ENCODE peak calls at places on chromosomes 7 and 10, in eight cellular contexts. Q is mammary epithelial cell, R is hepatocyte, L is right atrium auricular region, K is fibroblast of lung, I is uterus, F is cardiac muscle cell, J is heart right ventricle. W is an unnamed sample. For H3K4me1 and H3K36me3, the result is how much of the 10 kb centered on the place peaks cover.

GRCh38 chr7:77734590-77735421 is 38.5 kb downstream of the RSBN1L start:
- DNase-seq in R (peak), I (no peak), L (no peak), J (no peak), Q (no peak), K (peak), F (peak), W (no peak)

GRCh38 chr7:95205821-95206220 is 118.5 kb downstream of the PON1 start:
- DNase-seq in R (no peak), L (no peak), K (peak), F (peak), J (no peak), I (no peak), Q (peak), W (no peak)

GRCh38 chr7:50676079-50676478 is 106.6 kb downstream of the GRB10 start:
- DNase-seq in Q (no peak), L (no peak), I (peak), J (no peak), R (no peak), K (no peak), F (no peak), W (no peak)

GRCh38 chr7:30433082-30433481 is 45.5 kb downstream of the NOD1 start:
- DNase-seq in R (peak), J (peak), I (no peak), L (peak), F (peak), Q (no peak), K (peak), W (no peak)

GRCh38 chr10:2772791-2773644 is 294.3 kb upstream of the PFKP start:
- DNase-seq in I (no peak), K (no peak), J (no peak), Q (no peak), F (no peak), L (no peak), R (no peak), W (no peak)

GRCh38 chr10:43237631-43238446 is 29.0 kb downstream of the RASGEF1A start:
- DNase-seq in F (no peak), L (no peak), I (peak), J (no peak), K (no peak), R (no peak), Q (no peak), W (no peak)

GRCh38 chr7:49295136-49295535 is 370.8 kb downstream of the CDC14C start:
- DNase-seq in I (no peak), K (no peak), L (no peak), J (no peak), Q (peak), R (no peak), F (peak), W (no peak)

GRCh38 chr10:132545659-132546367 is 8.2 kb downstream of the INPP5A start:
- DNase-seq in J (no peak), F (no peak), L (no peak), Q (no peak), R (no peak), I (peak), K (no peak), W (no peak)

GRCh38 chr7:40551685-40552576 is 417.1 kb downstream of the SUGCT start:
- DNase-seq in L (no peak), F (peak), R (peak), I (no peak), Q (peak), K (peak), J (no peak), W (no peak)

GRCh38 chr7:84700563-84701370 is 486.1 kb downstream of the SEMA3D start:
- DNase-seq in L (no peak), F (peak), J (no peak), R (no peak), K (peak), I (no peak), Q (no peak), W (no peak)

GRCh38 chr7:79199266-79199665 is 254.2 kb downstream of the MAGI2 start:
- DNase-seq in F (no peak), L (no peak), R (no peak), K (peak), Q (no peak), J (no peak), I (no peak), W (no peak)

GRCh38 chr7:23062452-23062851 is 43.1 kb upstream of the KLHL7 start:
- DNase-seq in F (peak), R (no peak), L (no peak), I (no peak), K (no peak), Q (peak), J (no peak), W (no peak)

GRCh38 chr7:3117488-3118228 is 74.0 kb upstream of the CARD11 start:
- DNase-seq in K (no peak), Q (no peak), R (no peak), I (no peak), L (no peak), J (no peak), F (peak), W (no peak)

GRCh38 chr7:128350708-128351295 is 7.1 kb upstream of the RBM28 start:
- DNase-seq in F (no peak), I (no peak), L (no peak), K (no peak), J (no peak), R (no peak), Q (no peak), W (no peak)

GRCh38 chr7:362416-363096 is 72.6 kb downstream of the FOXL3 start:
- DNase-seq in K (peak), L (no peak), J (no peak), Q (no peak), I (no peak), R (no peak), F (peak), W (no peak)

GRCh38 chr7:2732959-2733584 is 45.1 kb downstream of the AMZ1 start:
- DNase-seq in J (peak), Q (no peak), R (peak), L (peak), I (peak), K (peak), F (peak), W (no peak)

GRCh38 chr10:24947304-24948097 is 4.9 kb downstream of the PRTFDC1 start:
- DNase-seq in F (peak), I (no peak), K (peak), R (no peak), L (no peak), Q (peak), J (peak), W (no peak)

GRCh38 chr10:30034433-30035137 is 24.8 kb downstream of the JCAD start:
- DNase-seq in F (no peak), R (no peak), K (no peak), I (no peak), J (no peak), L (no peak), Q (no peak), W (no peak)

GRCh38 chr7:918118-918425 is 36.4 kb downstream of the ADAP1 start:
- DNase-seq in Q (no peak), J (no peak), L (no peak), K (no peak), F (no peak), I (no peak), R (no peak), W (no peak)

GRCh38 chr7:71824356-71824755 is 587.8 kb downstream of the CALN1 start:
- DNase-seq in I (no peak), L (no peak), J (no peak), K (no peak), F (peak), Q (no peak), R (no peak), W (no peak)

GRCh38 chr7:30920584-30921539 is 9.2 kb downstream of the AQP1 start:
- DNase-seq in R (peak), J (peak), F (peak), I (peak), Q (no peak), K (peak), L (peak), W (no peak)

GRCh38 chr10:132001238-132001977 is 19.7 kb upstream of the BNIP3 start:
- DNase-seq in K (peak), F (peak), I (no peak), R (no peak), L (no peak), Q (no peak), J (no peak), W (no peak)

GRCh38 chr10:129877773-129878371 is 86.2 kb downstream of the EBF3 start:
- DNase-seq in R (no peak), F (peak), L (no peak), I (no peak), Q (no peak), J (no peak), K (no peak), W (no peak)

GRCh38 chr10:84493951-84494848 is 165.8 kb downstream of the CCSER2 start:
- DNase-seq in J (no peak), F (peak), K (peak), Q (peak), L (no peak), I (no peak), R (peak), W (no peak)

GRCh38 chr7:45563804-45564461 is 10.2 kb upstream of the ADCY1 start:
- DNase-seq in I (no peak), K (no peak), F (no peak), J (no peak), R (no peak), Q (no peak), L (peak), W (no peak)

GRCh38 chr7:50409856-50410468 is 40.2 kb downstream of the FIGNL1 start:
- DNase-seq in Q (no peak), K (no peak), J (no peak), F (no peak), L (no peak), I (no peak), R (no peak), W (no peak)

GRCh38 chr10:46559231-46559671 is 2.8 kb upstream of the GPRIN2 start:
- DNase-seq in F (no peak), L (no peak), R (no peak), J (no peak), I (peak), Q (no peak), K (no peak), W (no peak)

GRCh38 chr7:21430575-21430954 is 2.7 kb downstream of the SP4 start:
- DNase-seq in K (no peak), I (no peak), R (no peak), L (no peak), J (no peak), F (no peak), Q (no peak), W (no peak)

GRCh38 chr7:139494835-139495568 is 11.5 kb upstream of the KLRG2 start:
- DNase-seq in J (no peak), K (no peak), F (no peak), R (no peak), L (no peak), I (no peak), Q (no peak), W (no peak)

GRCh38 chr7:116445447-116445846 is 54.1 kb upstream of the CAV2 start:
- DNase-seq in F (no peak), L (no peak), Q (no peak), J (no peak), K (no peak), R (no peak), I (no peak), W (no peak)

GRCh38 chr7:30548762-30549344 is 44.2 kb upstream of the GGCT start:
- DNase-seq in K (peak), I (peak), J (peak), F (peak), R (peak), Q (peak), L (peak), W (peak)

GRCh38 chr10:67815571-67816059 is 22.4 kb downstream of the DNAJC12 start:
- DNase-seq in R (peak), F (peak), J (no peak), L (no peak), K (peak), I (no peak), Q (no peak), W (no peak)

GRCh38 chr10:95478935-95479334 is 82.2 kb downstream of the SORBS1 start:
- DNase-seq in Q (no peak), I (peak), K (no peak), F (peak), J (peak), R (no peak), L (peak), W (no peak)
- H3K27ac ChIP-seq in Q (no peak), I (peak), K (no peak), F (peak), J (peak), R (peak), L (peak), W (no peak)

GRCh38 chr10:33195608-33196376 is 138.7 kb downstream of the NRP1 start:
- DNase-seq in K (peak), R (peak), L (no peak), Q (no peak), J (no peak), F (peak), I (no peak), W (no peak)
- H3K4me1 ChIP-seq in K (under half), R (half or more), L (under half), Q (under half), J (half or more), F (under half), I (under half), W (under half)

GRCh38 chr10:92615515-92615914 is 22.6 kb downstream of the KIF11 start:
- DNase-seq in L (no peak), F (no peak), K (no peak), I (no peak), J (no peak), R (no peak), Q (no peak), W (no peak)

GRCh38 chr10:92619368-92619767 is 26.4 kb downstream of the KIF11 start:
- DNase-seq in Q (no peak), F (no peak), R (no peak), K (peak), J (no peak), I (no peak), L (no peak), W (no peak)
- H3K36me3 ChIP-seq in Q (under half), F (under half), R (under half), K (under half), J (under half), I (under half), L (under half), W (under half)

GRCh38 chr10:122049076-122049475 is 60.1 kb downstream of the TACC2 start:
- DNase-seq in R (no peak), K (no peak), I (no peak), J (no peak), Q (no peak), F (no peak), L (no peak), W (no peak)
- H3K27ac ChIP-seq in R (no peak), K (no peak), I (no peak), J (no peak), Q (no peak), F (peak), L (peak), W (no peak)

GRCh38 chr10:22310928-22311327 is 5.3 kb upstream of the COMMD3 start:
- DNase-seq in F (no peak), K (no peak), R (no peak), I (no peak), Q (no peak), L (no peak), J (no peak), W (no peak)
- H3K4me1 ChIP-seq in F (under half), K (under half), R (under half), I (under half), Q (under half), L (under half), J (under half), W (under half)

DNA sequence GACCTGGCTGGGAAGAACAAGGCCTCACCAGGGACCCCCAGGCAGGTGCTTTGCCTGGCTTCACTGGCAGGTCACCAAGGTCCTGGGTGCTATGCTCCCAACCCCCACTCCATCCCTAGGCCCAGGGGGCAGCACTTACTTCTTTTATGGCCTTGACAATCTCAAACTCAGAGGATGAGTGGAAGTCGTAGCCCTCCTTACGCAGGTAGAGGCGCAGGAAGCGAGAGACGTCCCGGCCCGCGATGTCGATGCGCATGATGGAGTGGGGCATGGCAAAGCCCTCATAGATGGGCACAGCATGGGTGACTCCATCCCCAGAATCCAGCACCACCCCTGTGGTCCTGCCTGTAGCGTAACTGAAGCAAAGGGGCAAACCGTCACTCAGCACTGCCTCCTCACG is 18.5 kb downstream of the ACTR1A start:
- DNase-seq in L (no peak), R (no peak), J (no peak), Q (no peak), K (no peak), F (no peak), I (no peak), W (no peak)
- H3K36me3 ChIP-seq in L (half or more), R (under half), J (under half), Q (under half), K (under half), F (half or more), I (under half), W (half or more)

GRCh38 chr7:43553999-43554398 is 28.9 kb upstream of the STK17A start:
- DNase-seq in I (no peak), F (peak), R (no peak), L (no peak), J (peak), Q (peak), K (peak), W (no peak)
- H3K27ac ChIP-seq in I (no peak), F (no peak), R (no peak), L (no peak), J (no peak), Q (peak), K (no peak), W (no peak)

GRCh38 chr10:79147796-79148451 is 79.2 kb downstream of the ZMIZ1 start:
- DNase-seq in L (no peak), R (no peak), F (no peak), K (no peak), J (no peak), I (no peak), Q (no peak), W (no peak)
- H3K4me1 ChIP-seq in L (half or more), R (under half), F (half or more), K (half or more), J (half or more), I (half or more), Q (half or more), W (under half)